ENCODE peak calls at places on chromosomes 12 and 14, in nine cellular contexts. O is hepatic stellate cell; Z is activated CD4-positive, alpha-beta T cell treated with anti-CD3 and anti-CD28 coated beads for 36 hours; Y is activated naive CD8-positive, alpha-beta T cell treated with anti-CD3 and anti-CD28 coated beads, Interleukin-2, amount 50 U/mL, for 16 hours; G is KG1; A is cardiac fibroblast; H is cardiac muscle cell; D is T-cell; W is GDM1. N is an unnamed sample.
A peak's percentile ranks its signal among the peaks of the same experiment; 100 is the strongest.

GRCh38 chr12:27593266-27593665 is 69.3 kb downstream of the PPFIBP1 start:
- DNase-seq in Z (no peak), O (no peak), A (no peak), G (no peak), Y (no peak), D (no peak), W (no peak), H (no peak), N (no peak)

GRCh38 chr14:81366884-81367283 is 33.2 kb downstream of the STON2 start:
- DNase-seq in D (no peak), O (no peak), W (no peak), A (no peak), Z (no peak), H (no peak), G (no peak), Y (no peak), N (no peak)

GRCh38 chr12:66678640-66679268 is at the start of gene GRIP1:
- DNase-seq in Y (no peak), H (no peak), O (no peak), D (no peak), G (no peak), A (no peak), W (no peak), Z (no peak), N (no peak)

GRCh38 chr14:92651106-92651792 is 97.2 kb downstream of the LGMN start:
- DNase-seq in O (no peak), H (peak; percentile 45), Y (peak; percentile 57), Z (peak; percentile 90), D (peak; percentile 90), W (peak; percentile 76), A (no peak), G (peak; percentile 42), N (peak; percentile 92)

GRCh38 chr14:67441672-67442071 is 29.7 kb upstream of the PLEK2 start:
- DNase-seq in G (no peak), A (no peak), D (no peak), H (no peak), O (no peak), W (no peak), Y (no peak), Z (no peak), N (no peak)

GRCh38 chr14:76968621-76969063 is 59.9 kb downstream of the IRF2BPL start:
- DNase-seq in G (no peak), H (no peak), Z (no peak), W (no peak), A (no peak), O (no peak), Y (no peak), D (no peak), N (no peak)

GRCh38 chr14:72401632-72402428 is 469.6 kb downstream of the RGS6 start:
- DNase-seq in H (no peak), D (no peak), W (peak; percentile 73), Z (peak; percentile 44), G (peak; percentile 29), A (no peak), Y (no peak), O (no peak), N (no peak)

GRCh38 chr12:114221976-114222630 is 183.8 kb downstream of the TBX5 start:
- DNase-seq in H (no peak), W (no peak), D (no peak), Z (no peak), A (no peak), Y (no peak), O (no peak), G (no peak), N (no peak)

GRCh38 chr12:25761356-25761755 is 197.1 kb upstream of the RASSF8 start:
- DNase-seq in Y (no peak), H (no peak), A (no peak), D (no peak), Z (no peak), G (no peak), W (no peak), O (no peak), N (no peak)

GRCh38 chr14:73796881-73797539 is 54.6 kb upstream of the PTGR2 start:
- DNase-seq in D (no peak), A (peak; percentile 61), H (no peak), O (no peak), W (no peak), Y (no peak), Z (no peak), G (no peak), N (no peak)

GRCh38 chr12:120115692-120116442 is 686 bp downstream of the RAB35 start:
- DNase-seq in G (peak; percentile 30), O (peak; percentile 68), W (no peak), H (peak; percentile 39), Y (no peak), D (no peak), A (peak; percentile 55), Z (peak; percentile 69), N (peak; percentile 74)

GRCh38 chr14:24892730-24893059 is 157.3 kb downstream of the STXBP6 start:
- DNase-seq in Y (no peak), A (no peak), O (no peak), D (no peak), H (no peak), W (no peak), Z (no peak), G (no peak), N (no peak)

GRCh38 chr14:77002889-77003288 is 25.6 kb downstream of the IRF2BPL start:
- DNase-seq in O (no peak), Y (no peak), H (no peak), A (no peak), D (no peak), G (no peak), Z (no peak), W (no peak), N (no peak)

GRCh38 chr14:104305511-104306449 is 167.4 kb downstream of the KIF26A start:
- DNase-seq in W (no peak), Z (no peak), O (no peak), D (no peak), G (no peak), H (no peak), A (no peak), Y (no peak), N (no peak)

GRCh38 chr12:1993871-1994371 is 10.3 kb downstream of the DCP1B start:
- DNase-seq in H (peak; percentile 64), Z (peak; percentile 21), Y (no peak), W (no peak), G (no peak), O (no peak), A (peak; percentile 59), D (no peak), N (peak; percentile 56)

GRCh38 chr12:30019386-30020140 is 235.8 kb upstream of the TMTC1 start:
- DNase-seq in O (no peak), G (no peak), A (no peak), Y (no peak), W (no peak), Z (no peak), D (no peak), H (no peak), N (no peak)

GRCh38 chr14:56514663-56515371 is 64.8 kb upstream of the TMEM260 start:
- DNase-seq in A (peak; percentile 55), O (no peak), D (no peak), G (no peak), Z (peak; percentile 45), Y (no peak), W (no peak), H (peak; percentile 64), N (peak; percentile 6)